ENCODE peak calls at places on chromosomes 2 and 18, in six cellular contexts. A is mesenchymal stem cell; B is adrenal gland; Q is CD8-positive, alpha-beta T cell; I is RWPE1; G is left lung. K is an unnamed sample.

GRCh38 chr2:223066721-223067120 is 14.7 kb downstream of the KCNE4 start:
- DNase-seq in A (no peak), B (no peak), Q (no peak), I (no peak), G (no peak), K (no peak)

GRCh38 chr18:77062518-77063003 is 70.0 kb downstream of the MBP start:
- DNase-seq in A (no peak), B (no peak), Q (peak), I (no peak), G (no peak), K (peak)

GRCh38 chr2:740446-741293 is 63.5 kb upstream of the TMEM18 start:
- DNase-seq in A (peak), B (peak), Q (no peak), I (peak), G (peak), K (peak)

GRCh38 chr2:71608441-71608840 is 155.1 kb downstream of the DYSF start:
- DNase-seq in A (no peak), B (peak), Q (no peak), I (no peak), G (peak), K (no peak)

GRCh38 chr18:59460060-59460395 is 101.0 kb upstream of the LMAN1 start:
- DNase-seq in A (no peak), B (peak), Q (no peak), I (no peak), G (no peak), K (peak)

GRCh38 chr2:240569523-240569997 is 1.3 kb downstream of the RNPEPL1 start:
- DNase-seq in A (no peak), B (no peak), Q (no peak), I (no peak), G (no peak), K (no peak)

GRCh38 chr2:232335859-232336215 is 42.7 kb upstream of the ALPP start:
- DNase-seq in A (no peak), B (no peak), Q (no peak), I (no peak), G (no peak), K (no peak)

GRCh38 chr2:6290626-6291025 is 575.1 kb downstream of the CMPK2 start:
- DNase-seq in A (no peak), B (no peak), Q (no peak), I (no peak), G (no peak), K (no peak)

GRCh38 chr18:23056315-23056714 is 79.0 kb upstream of the CABLES1 start:
- DNase-seq in A (no peak), B (no peak), Q (no peak), I (no peak), G (no peak), K (no peak)

GRCh38 chr2:48728827-48729226 is 26.7 kb downstream of the LHCGR start:
- DNase-seq in A (no peak), B (no peak), Q (no peak), I (no peak), G (no peak), K (no peak)

GRCh38 chr2:28102455-28102874 is 211.9 kb downstream of the BABAM2 start:
- DNase-seq in A (peak), B (no peak), Q (no peak), I (no peak), G (no peak), K (peak)

GRCh38 chr18:36628435-36629094 is 200.2 kb downstream of the TPGS2 start:
- DNase-seq in A (peak), B (no peak), Q (no peak), I (no peak), G (no peak), K (peak)

GRCh38 chr2:176560296-176560695 is 291.1 kb downstream of the MTX2 start:
- DNase-seq in A (no peak), B (no peak), Q (no peak), I (no peak), G (no peak), K (no peak)

GRCh38 chr2:118634876-118635275 is 212.6 kb downstream of the EN1 start:
- DNase-seq in A (no peak), B (no peak), Q (no peak), I (no peak), G (no peak), K (no peak)

GRCh38 chr2:101704046-101704466 is 6.5 kb downstream of the MAP4K4 start:
- DNase-seq in A (peak), B (no peak), Q (peak), I (peak), G (no peak), K (peak)

GRCh38 chr18:46374850-46375249 is 270.7 kb downstream of the HAUS1 start:
- DNase-seq in A (no peak), B (no peak), Q (no peak), I (no peak), G (peak), K (no peak)

GRCh38 chr18:58113337-58113736 is 69.3 kb downstream of the NEDD4L start:
- DNase-seq in A (no peak), B (no peak), Q (no peak), I (no peak), G (no peak), K (no peak)

GRCh38 chr18:79531386-79531785 is 135.7 kb downstream of the NFATC1 start:
- DNase-seq in A (no peak), B (no peak), Q (no peak), I (no peak), G (no peak), K (no peak)

GRCh38 chr2:64797881-64798590 is 144.3 kb upstream of the SERTAD2 start:
- DNase-seq in A (no peak), B (no peak), Q (no peak), I (no peak), G (no peak), K (peak)

GRCh38 chr18:13528739-13529392 is 197.5 kb downstream of the FAM210A start:
- DNase-seq in A (no peak), B (no peak), Q (no peak), I (no peak), G (no peak), K (no peak)

GRCh38 chr2:43220229-43220981 is 6.0 kb downstream of the ZFP36L2 start:
- DNase-seq in A (peak), B (no peak), Q (no peak), I (no peak), G (no peak), K (no peak)

GRCh38 chr2:8623576-8623957 is 58.3 kb upstream of the ID2 start:
- DNase-seq in A (no peak), B (no peak), Q (no peak), I (no peak), G (no peak), K (no peak)

GRCh38 chr2:53093355-53093754 is 674.2 kb upstream of the CHAC2 start:
- DNase-seq in A (no peak), B (no peak), Q (no peak), I (no peak), G (no peak), K (no peak)

GRCh38 chr2:25309402-25309801 is 32.3 kb downstream of the DNMT3A start:
- DNase-seq in A (peak), B (peak), Q (peak), I (no peak), G (no peak), K (no peak)

GRCh38 chr2:15009681-15010080 is 377.2 kb downstream of the LRATD1 start:
- DNase-seq in A (no peak), B (no peak), Q (no peak), I (no peak), G (no peak), K (peak)

GRCh38 chr2:84805250-84805917 is 75.5 kb downstream of the TRABD2A start:
- DNase-seq in A (peak), B (no peak), Q (no peak), I (no peak), G (no peak), K (no peak)

GRCh38 chr2:102367331-102367971 is 11.9 kb downstream of the IL18R1 start:
- DNase-seq in A (no peak), B (no peak), Q (peak), I (no peak), G (no peak), K (no peak)

GRCh38 chr2:202269585-202269984 is 4.0 kb downstream of the NOP58 start:
- DNase-seq in A (no peak), B (no peak), Q (no peak), I (no peak), G (no peak), K (no peak)

GRCh38 chr18:36829362-36830140 is 624 bp downstream of the KIAA1328 start:
- DNase-seq in A (no peak), B (no peak), Q (no peak), I (peak), G (no peak), K (no peak)

GRCh38 chr2:176285321-176285720 is 16.1 kb downstream of the MTX2 start:
- DNase-seq in A (no peak), B (no peak), Q (no peak), I (no peak), G (no peak), K (no peak)

GRCh38 chr2:128439231-128440086 is 120.8 kb upstream of the HS6ST1 start:
- DNase-seq in A (no peak), B (no peak), Q (no peak), I (no peak), G (peak), K (no peak)

GRCh38 chr2:151775057-151775740 is 40.9 kb upstream of the NEB start:
- DNase-seq in A (peak), B (no peak), Q (no peak), I (no peak), G (no peak), K (no peak)

GRCh38 chr2:98507940-98508689 is 63.5 kb downstream of the INPP4A start:
- DNase-seq in A (no peak), B (peak), Q (no peak), I (no peak), G (peak), K (no peak)

GRCh38 chr2:240244543-240244942 is 104.1 kb upstream of the OTOS start:
- DNase-seq in A (peak), B (no peak), Q (no peak), I (no peak), G (no peak), K (no peak)

GRCh38 chr2:96117701-96118588 is 1.6 kb upstream of the ADRA2B start:
- DNase-seq in A (no peak), B (no peak), Q (peak), I (peak), G (peak), K (no peak)

GRCh38 chr18:48200631-48201336 is 208.4 kb downstream of the ZBTB7C start:
- DNase-seq in A (no peak), B (no peak), Q (no peak), I (no peak), G (no peak), K (no peak)

GRCh38 chr2:161223139-161223732 is 63.0 kb downstream of the TANK start:
- DNase-seq in A (peak), B (no peak), Q (peak), I (peak), G (no peak), K (no peak)

GRCh38 chr2:80365762-80366161 is 61.2 kb upstream of the LRRTM1 start:
- DNase-seq in A (no peak), B (no peak), Q (no peak), I (no peak), G (no peak), K (no peak)

GRCh38 chr2:234996041-234996440 is 44.2 kb downstream of the SH3BP4 start:
- DNase-seq in A (no peak), B (no peak), Q (no peak), I (no peak), G (no peak), K (no peak)
- H3K27ac ChIP-seq in A (peak), B (no peak), Q (no peak), I (peak), G (no peak), K (peak)

GRCh38 chr2:26722328-26722727 is 29.8 kb downstream of the KCNK3 start:
- DNase-seq in A (no peak), B (no peak), Q (no peak), I (no peak), G (no peak), K (no peak)

GRCh38 chr2:26722911-26723310 is 30.4 kb downstream of the KCNK3 start:
- DNase-seq in A (no peak), B (no peak), Q (no peak), I (no peak), G (no peak), K (no peak)

GRCh38 chr2:26723475-26723874 is 31.0 kb downstream of the KCNK3 start:
- DNase-seq in A (no peak), B (no peak), Q (no peak), I (no peak), G (no peak), K (no peak)

GRCh38 chr2:26720322-26721166 is 28.0 kb downstream of the KCNK3 start:
- DNase-seq in A (peak), B (peak), Q (no peak), I (no peak), G (no peak), K (peak)

GRCh38 chr2:26721267-26722032 is 28.9 kb downstream of the KCNK3 start:
- DNase-seq in A (no peak), B (no peak), Q (no peak), I (no peak), G (no peak), K (no peak)
- H3K27ac ChIP-seq in A (no peak), B (peak), Q (no peak), I (no peak), G (peak), K (no peak)

DNA sequence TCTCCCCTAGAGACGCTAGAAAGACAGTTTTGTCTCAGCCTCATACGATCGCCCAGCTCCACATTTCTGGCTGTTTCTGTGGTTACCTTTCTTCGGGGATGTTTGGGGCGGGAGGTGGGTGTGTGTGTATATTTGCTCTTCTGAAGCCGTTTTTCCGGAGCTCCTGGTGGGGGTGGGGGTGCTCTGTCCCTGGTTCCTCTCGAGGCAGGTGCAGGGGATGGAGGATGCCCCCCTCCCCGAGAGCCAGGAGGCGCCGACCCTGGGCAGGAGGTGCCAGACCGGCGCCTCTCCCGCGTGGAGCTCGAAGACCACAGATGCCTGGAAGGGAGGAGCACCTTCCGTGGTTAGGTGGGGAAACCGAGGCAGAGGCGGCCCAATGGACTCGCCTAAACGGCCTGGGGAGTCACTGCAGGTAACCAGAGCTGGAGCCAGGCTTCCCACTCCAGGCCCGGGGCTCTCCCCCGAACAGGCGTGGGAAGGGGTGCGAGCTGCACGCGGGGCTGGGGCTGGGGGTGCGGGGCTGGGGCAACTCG is 692 bp upstream of the HPCAL1 start:
- DNase-seq in A (no peak), B (no peak), Q (no peak), I (no peak), G (no peak), K (no peak)
- H3K27ac ChIP-seq in A (no peak), B (peak), Q (peak), I (peak), G (peak), K (peak)

GRCh38 chr2:54947121-54947520 is 103.1 kb downstream of the RTN4 start:
- DNase-seq in A (no peak), B (no peak), Q (no peak), I (no peak), G (no peak), K (no peak)
- H3K27ac ChIP-seq in A (no peak), B (no peak), Q (no peak), I (no peak), G (no peak), K (no peak)

DNA sequence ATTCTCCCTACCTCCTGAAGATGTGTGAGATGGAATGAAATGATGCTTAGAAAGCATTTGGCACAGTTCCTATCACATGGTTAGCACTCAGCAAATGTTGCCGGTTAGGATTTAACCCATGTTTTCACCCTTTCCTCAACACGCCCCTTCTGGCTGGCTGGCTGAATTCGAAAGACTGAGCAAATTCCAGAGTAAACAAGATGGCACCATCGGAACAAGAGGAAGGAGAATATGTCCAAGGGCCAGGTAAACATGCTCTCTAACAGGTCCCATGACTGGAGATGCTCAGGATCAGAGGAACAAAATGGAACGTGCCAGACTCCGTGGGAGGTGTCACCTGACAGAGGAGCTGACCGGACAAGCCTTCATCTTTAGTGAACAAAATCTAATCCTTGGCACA is 145.6 kb downstream of the ANKRD44 start:
- DNase-seq in A (no peak), B (no peak), Q (no peak), I (no peak), G (no peak), K (no peak)
- H3K27ac ChIP-seq in A (no peak), B (no peak), Q (no peak), I (no peak), G (no peak), K (no peak)

GRCh38 chr2:20073462-20073861 is 22.0 kb upstream of the LAPTM4A start:
- DNase-seq in A (no peak), B (no peak), Q (no peak), I (no peak), G (no peak), K (no peak)

GRCh38 chr2:20074001-20074648 is 22.7 kb upstream of the LAPTM4A start:
- DNase-seq in A (no peak), B (peak), Q (no peak), I (no peak), G (no peak), K (no peak)

GRCh38 chr2:20076757-20077156 is 25.3 kb upstream of the LAPTM4A start:
- DNase-seq in A (no peak), B (no peak), Q (no peak), I (no peak), G (no peak), K (no peak)

GRCh38 chr2:20072436-20073158 is 21.2 kb upstream of the LAPTM4A start:
- DNase-seq in A (no peak), B (no peak), Q (no peak), I (no peak), G (no peak), K (no peak)

GRCh38 chr2:20074901-20075300 is 23.5 kb upstream of the LAPTM4A start:
- DNase-seq in A (no peak), B (no peak), Q (no peak), I (no peak), G (no peak), K (no peak)
- H3K27ac ChIP-seq in A (no peak), B (no peak), Q (no peak), I (no peak), G (no peak), K (no peak)

GRCh38 chr2:85936421-85937068 is 47.8 kb upstream of the ST3GAL5 start:
- DNase-seq in A (peak), B (peak), Q (no peak), I (no peak), G (peak), K (no peak)
- H3K27ac ChIP-seq in A (peak), B (peak), Q (no peak), I (peak), G (no peak), K (no peak)

K was measured in AG04450.